ENCODE peak calls at places on chromosome 2, in six cellular contexts. T is iris pigment epithelial cell, W is dermis blood vessel endothelial cell, I is frontal cortex, O is NCI-H1092 treated with DMSO at 0.1 percent for 48 hours, J is omental fat pad. X is an unnamed sample.

GRCh38 chr2:218289639-218290315 is 2.5 kb downstream of the TMBIM1 start:
- DNase-seq in T (peak; percentile 69), W (peak; percentile 67), I (no peak), O (no peak), J (no peak), X (no peak)

GRCh38 chr2:144827404-144827803 is 307.5 kb upstream of the ZEB2 start:
- DNase-seq in T (no peak), W (no peak), I (no peak), O (no peak), J (no peak), X (no peak)

GRCh38 chr2:197236159-197236558 is 74.4 kb downstream of the ANKRD44 start:
- DNase-seq in T (no peak), W (no peak), I (no peak), O (no peak), J (no peak), X (no peak)

GRCh38 chr2:231128541-231128940 is 3.7 kb upstream of the HTR2B start:
- DNase-seq in T (no peak), W (no peak), I (no peak), O (no peak), J (no peak), X (no peak)

GRCh38 chr2:19881221-19881620 is 20.6 kb downstream of the TTC32 start:
- DNase-seq in T (no peak), W (no peak), I (no peak), O (no peak), J (no peak), X (no peak)

GRCh38 chr2:237581751-237582746 is 8.5 kb downstream of the RAB17 start:
- DNase-seq in T (peak; percentile 57), W (peak; percentile 86), I (peak; percentile 77), O (peak; percentile 75), J (no peak), X (peak; percentile 30)

GRCh38 chr2:108184421-108184820 is 55.3 kb upstream of the SULT1C3 start:
- DNase-seq in T (peak; percentile 55), W (peak; percentile 30), I (no peak), O (peak; percentile 10), J (no peak), X (no peak)

GRCh38 chr2:74849228-74849892 is 15.4 kb downstream of the HK2 start:
- DNase-seq in T (peak; percentile 63), W (peak; percentile 36), I (no peak), O (no peak), J (no peak), X (peak; percentile 4)

GRCh38 chr2:201964631-201965206 is 68.9 kb upstream of the FZD7 start:
- DNase-seq in T (no peak), W (peak; percentile 62), I (no peak), O (peak; percentile 73), J (no peak), X (no peak)

GRCh38 chr2:228048838-228049490 is 132.5 kb downstream of the SPHKAP start:
- DNase-seq in T (peak; percentile 49), W (peak; percentile 33), I (peak; percentile 13), O (peak; percentile 55), J (no peak), X (no peak)

GRCh38 chr2:238589591-238590460 is 163.1 kb downstream of the ASB1 start:
- DNase-seq in T (no peak), W (no peak), I (no peak), O (no peak), J (no peak), X (no peak)

GRCh38 chr2:239674101-239674980 is 273.5 kb upstream of the HDAC4 start:
- DNase-seq in T (no peak), W (no peak), I (no peak), O (no peak), J (no peak), X (no peak)